ENCODE peak calls at places on chromosome 10, in ten cellular contexts. One of them, this sample, is unnamed.

GRCh38 chr10:94878649-94879048 is 59.8 kb upstream of the CYP2C9 start:
- DNase-seq in H1: no peak
- DNase-seq in lower leg skin: no peak
- DNase-seq in A549: no peak
- DNase-seq in IMR-90: no peak
- DNase-seq in esophagus squamous epithelium: no peak
- DNase-seq in body of pancreas: no peak
- DNase-seq in heart left ventricle: no peak
- DNase-seq in HepG2: no peak
- DNase-seq in ovary: no peak
- DNase-seq in this sample: no peak

GRCh38 chr10:15990523-15991129 is 130.3 kb upstream of the MINDY3 start:
- DNase-seq in lower leg skin: no peak
- DNase-seq in A549: no peak
- DNase-seq in H1: no peak
- DNase-seq in ovary: no peak
- DNase-seq in body of pancreas: no peak
- DNase-seq in IMR-90: no peak
- DNase-seq in esophagus squamous epithelium: no peak
- DNase-seq in HepG2: no peak
- DNase-seq in heart left ventricle: no peak
- DNase-seq in this sample: no peak

GRCh38 chr10:16586358-16587138 is 64.9 kb upstream of the C1QL3 start:
- DNase-seq in lower leg skin: no peak
- DNase-seq in IMR-90: no peak
- DNase-seq in body of pancreas: no peak
- DNase-seq in H1: no peak
- DNase-seq in heart left ventricle: no peak
- DNase-seq in A549: no peak
- DNase-seq in esophagus squamous epithelium: no peak
- DNase-seq in HepG2: no peak
- DNase-seq in ovary: no peak
- DNase-seq in this sample: no peak

GRCh38 chr10:58818889-58819288 is 306.2 kb downstream of the BICC1 start:
- DNase-seq in A549: peak
- DNase-seq in body of pancreas: no peak
- DNase-seq in H1: no peak
- DNase-seq in esophagus squamous epithelium: no peak
- DNase-seq in heart left ventricle: no peak
- DNase-seq in ovary: no peak
- DNase-seq in HepG2: peak
- DNase-seq in lower leg skin: no peak
- DNase-seq in IMR-90: peak
- DNase-seq in this sample: no peak

GRCh38 chr10:21518629-21519321 is 6.7 kb downstream of the SKIDA1 start:
- DNase-seq in esophagus squamous epithelium: no peak
- DNase-seq in heart left ventricle: no peak
- DNase-seq in HepG2: no peak
- DNase-seq in IMR-90: peak
- DNase-seq in lower leg skin: no peak
- DNase-seq in body of pancreas: no peak
- DNase-seq in H1: no peak
- DNase-seq in ovary: peak
- DNase-seq in A549: peak
- DNase-seq in this sample: no peak

GRCh38 chr10:16316733-16317132 is 120.1 kb upstream of the PTER start:
- DNase-seq in HepG2: no peak
- DNase-seq in lower leg skin: no peak
- DNase-seq in ovary: no peak
- DNase-seq in IMR-90: no peak
- DNase-seq in body of pancreas: no peak
- DNase-seq in esophagus squamous epithelium: no peak
- DNase-seq in heart left ventricle: no peak
- DNase-seq in A549: no peak
- DNase-seq in H1: no peak
- DNase-seq in this sample: no peak

GRCh38 chr10:100374137-100374655 is 27.2 kb downstream of the SCD start:
- DNase-seq in A549: no peak
- DNase-seq in body of pancreas: no peak
- DNase-seq in H1: no peak
- DNase-seq in lower leg skin: no peak
- DNase-seq in heart left ventricle: no peak
- DNase-seq in ovary: no peak
- DNase-seq in HepG2: peak
- DNase-seq in IMR-90: no peak
- DNase-seq in esophagus squamous epithelium: no peak
- DNase-seq in this sample: no peak

GRCh38 chr10:6269953-6270867 is 67.5 kb downstream of the PFKFB3 start:
- DNase-seq in esophagus squamous epithelium: no peak
- DNase-seq in body of pancreas: no peak
- DNase-seq in IMR-90: peak
- DNase-seq in A549: no peak
- DNase-seq in ovary: no peak
- DNase-seq in heart left ventricle: no peak
- DNase-seq in H1: no peak
- DNase-seq in lower leg skin: no peak
- DNase-seq in HepG2: no peak
- DNase-seq in this sample: no peak

GRCh38 chr10:113025487-113025886 is 75.4 kb downstream of the TCF7L2 start:
- DNase-seq in body of pancreas: no peak
- DNase-seq in A549: no peak
- DNase-seq in HepG2: no peak
- DNase-seq in lower leg skin: no peak
- DNase-seq in IMR-90: no peak
- DNase-seq in heart left ventricle: no peak
- DNase-seq in esophagus squamous epithelium: no peak
- DNase-seq in H1: no peak
- DNase-seq in ovary: no peak
- DNase-seq in this sample: no peak

GRCh38 chr10:995559-995926 is 7.3 kb downstream of the GTPBP4 start:
- DNase-seq in esophagus squamous epithelium: no peak
- DNase-seq in heart left ventricle: no peak
- DNase-seq in body of pancreas: no peak
- DNase-seq in lower leg skin: no peak
- DNase-seq in H1: no peak
- DNase-seq in IMR-90: no peak
- DNase-seq in HepG2: no peak
- DNase-seq in ovary: no peak
- DNase-seq in A549: no peak
- DNase-seq in this sample: no peak
- TF ChIP-seq POLR2A in esophagus squamous epithelium: no peak
- TF ChIP-seq POLR2A in heart left ventricle: no peak
- TF ChIP-seq POLR2A in body of pancreas: no peak
- TF ChIP-seq POLR2A in lower leg skin: no peak
- TF ChIP-seq POLR2A in H1: no peak
- TF ChIP-seq POLR2A in IMR-90: no peak
- TF ChIP-seq POLR2A in HepG2: no peak
- TF ChIP-seq POLR2A in ovary: no peak
- TF ChIP-seq POLR2A in A549: no peak
- TF ChIP-seq POLR2A in this sample: no peak

DNA sequence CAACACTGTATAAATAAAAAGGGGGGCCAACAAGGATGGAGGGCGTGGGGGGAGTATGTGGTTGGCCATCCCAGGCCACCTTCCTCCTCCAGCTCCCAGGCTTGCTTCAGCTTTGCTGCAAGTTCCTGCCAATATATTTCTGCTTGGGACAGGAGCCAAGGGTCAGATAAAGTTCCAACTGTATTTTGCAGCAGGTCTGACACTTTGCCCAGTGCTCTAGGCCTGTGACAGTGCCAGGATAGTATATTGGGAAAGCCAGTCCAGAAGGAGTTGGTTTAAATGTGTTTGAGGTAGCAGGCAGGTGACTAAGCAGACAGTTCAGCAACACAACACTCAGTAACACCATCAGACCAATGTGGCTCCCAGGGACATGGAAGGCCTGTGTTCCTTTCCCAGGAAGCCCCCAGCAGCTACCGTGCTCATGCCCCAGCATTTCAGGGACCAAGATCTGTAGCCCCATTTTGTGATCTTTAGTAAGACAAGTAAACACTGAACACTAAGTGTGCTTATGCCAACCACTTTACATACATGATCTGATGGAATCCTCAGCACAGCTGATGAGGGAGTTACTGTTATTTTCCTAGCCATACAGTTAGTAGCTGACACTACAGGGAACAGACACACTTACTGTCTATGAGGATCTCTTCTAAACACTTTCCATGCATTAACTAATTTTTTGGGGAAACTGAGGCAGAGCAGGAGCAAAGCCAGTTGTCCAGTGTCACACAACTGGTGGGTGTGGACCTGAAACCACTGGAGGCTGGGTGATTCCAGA is 38.9 kb downstream of the DNAJB12 start:
- DNase-seq in A549: peak
- DNase-seq in ovary: peak
- DNase-seq in esophagus squamous epithelium: no peak
- DNase-seq in HepG2: no peak
- DNase-seq in body of pancreas: peak
- DNase-seq in IMR-90: peak
- DNase-seq in heart left ventricle: peak
- DNase-seq in H1: no peak
- DNase-seq in lower leg skin: no peak
- DNase-seq in this sample: no peak
- TF ChIP-seq POLR2A in A549: no peak
- TF ChIP-seq POLR2A in ovary: no peak
- TF ChIP-seq POLR2A in esophagus squamous epithelium: no peak
- TF ChIP-seq POLR2A in HepG2: no peak
- TF ChIP-seq POLR2A in body of pancreas: no peak
- TF ChIP-seq POLR2A in IMR-90: no peak
- TF ChIP-seq POLR2A in heart left ventricle: peak
- TF ChIP-seq POLR2A in H1: no peak
- TF ChIP-seq POLR2A in lower leg skin: no peak
- TF ChIP-seq POLR2A in this sample: no peak

GRCh38 chr10:119031496-119032059 is 2.1 kb downstream of the NANOS1 start:
- DNase-seq in A549: no peak
- DNase-seq in H1: no peak
- DNase-seq in heart left ventricle: no peak
- DNase-seq in esophagus squamous epithelium: no peak
- DNase-seq in HepG2: no peak
- DNase-seq in IMR-90: peak
- DNase-seq in lower leg skin: no peak
- DNase-seq in ovary: no peak
- DNase-seq in body of pancreas: no peak
- DNase-seq in this sample: no peak

GRCh38 chr10:119030421-119031250 is 1.1 kb downstream of the NANOS1 start:
- DNase-seq in lower leg skin: no peak
- DNase-seq in A549: peak
- DNase-seq in body of pancreas: peak
- DNase-seq in esophagus squamous epithelium: no peak
- DNase-seq in ovary: no peak
- DNase-seq in IMR-90: peak
- DNase-seq in H1: no peak
- DNase-seq in heart left ventricle: peak
- DNase-seq in HepG2: peak
- DNase-seq in this sample: no peak

GRCh38 chr10:119028900-119029612 is 458 bp upstream of the NANOS1 start:
- DNase-seq in H1: peak
- DNase-seq in A549: peak
- DNase-seq in lower leg skin: peak
- DNase-seq in esophagus squamous epithelium: peak
- DNase-seq in ovary: peak
- DNase-seq in HepG2: peak
- DNase-seq in heart left ventricle: peak
- DNase-seq in IMR-90: peak
- DNase-seq in body of pancreas: peak
- DNase-seq in this sample: peak

GRCh38 chr10:119026301-119027110 is 3.0 kb upstream of the NANOS1 start:
- DNase-seq in ovary: no peak
- DNase-seq in IMR-90: no peak
- DNase-seq in A549: no peak
- DNase-seq in body of pancreas: no peak
- DNase-seq in heart left ventricle: no peak
- DNase-seq in HepG2: no peak
- DNase-seq in H1: no peak
- DNase-seq in lower leg skin: no peak
- DNase-seq in esophagus squamous epithelium: no peak
- DNase-seq in this sample: no peak

DNA sequence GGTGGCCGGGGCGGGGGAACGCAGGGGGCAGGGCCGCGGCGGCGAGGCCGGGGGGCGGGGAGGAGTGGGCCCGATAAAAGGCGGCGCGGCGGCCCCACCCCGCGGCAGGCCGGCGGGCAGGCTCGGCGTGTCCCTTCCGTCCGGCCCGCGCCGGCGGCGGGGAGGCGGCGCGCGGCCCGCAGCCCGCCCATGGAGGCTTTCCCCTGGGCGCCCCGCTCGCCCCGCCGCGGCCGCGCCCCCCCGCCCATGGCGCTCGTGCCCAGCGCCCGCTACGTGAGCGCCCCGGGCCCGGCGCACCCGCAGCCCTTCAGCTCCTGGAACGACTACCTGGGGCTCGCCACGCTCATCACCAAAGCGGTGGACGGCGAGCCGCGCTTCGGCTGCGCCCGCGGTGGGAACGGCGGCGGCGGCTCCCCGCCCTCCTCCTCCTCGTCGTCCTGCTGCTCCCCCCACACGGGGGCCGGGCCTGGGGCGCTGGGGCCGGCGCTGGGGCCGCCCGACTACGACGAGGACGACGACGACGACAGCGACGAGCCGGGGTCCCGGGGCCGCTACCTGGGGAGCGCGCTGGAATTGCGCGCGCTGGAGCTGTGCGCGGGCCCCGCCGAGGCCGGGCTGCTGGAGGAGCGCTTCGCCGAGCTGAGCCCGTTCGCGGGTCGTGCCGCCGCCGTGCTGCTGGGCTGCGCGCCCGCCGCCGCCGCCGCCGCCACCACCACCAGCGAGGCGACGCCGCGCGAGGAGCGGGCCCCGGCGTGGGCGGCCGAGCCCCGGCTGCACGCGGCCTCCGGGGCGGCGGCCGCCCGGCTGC is at the start of gene NANOS1:
- DNase-seq in esophagus squamous epithelium: no peak
- DNase-seq in A549: peak
- DNase-seq in ovary: no peak
- DNase-seq in IMR-90: peak
- DNase-seq in heart left ventricle: no peak
- DNase-seq in lower leg skin: no peak
- DNase-seq in body of pancreas: peak
- DNase-seq in HepG2: no peak
- DNase-seq in H1: no peak
- DNase-seq in this sample: peak
- TF ChIP-seq POLR2A in esophagus squamous epithelium: no peak
- TF ChIP-seq POLR2A in A549: peak
- TF ChIP-seq POLR2A in ovary: no peak
- TF ChIP-seq POLR2A in IMR-90: peak
- TF ChIP-seq POLR2A in heart left ventricle: no peak
- TF ChIP-seq POLR2A in lower leg skin: no peak
- TF ChIP-seq POLR2A in body of pancreas: no peak
- TF ChIP-seq POLR2A in HepG2: peak
- TF ChIP-seq POLR2A in H1: peak
- TF ChIP-seq POLR2A in this sample: peak

DNA sequence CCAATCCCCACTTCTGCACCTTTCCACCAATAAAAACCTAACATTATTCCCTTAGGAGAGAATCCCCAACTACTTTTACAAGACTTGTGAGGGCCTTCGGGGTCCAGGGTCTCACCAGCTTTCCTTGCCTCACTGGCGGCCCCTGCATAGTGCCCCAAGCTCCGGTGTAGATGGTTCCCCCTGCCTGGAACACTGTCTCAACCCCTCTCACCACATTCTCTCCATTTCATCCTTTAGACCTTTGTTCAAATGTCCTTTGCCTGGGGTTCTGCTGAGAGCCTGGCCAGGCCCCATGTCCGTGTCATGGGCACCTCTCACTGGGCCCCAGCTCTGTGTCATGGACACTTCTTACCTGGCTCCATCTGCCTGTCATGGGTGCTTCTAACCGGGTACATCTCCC is 64.5 kb upstream of the SORCS3 start:
- DNase-seq in heart left ventricle: no peak
- DNase-seq in body of pancreas: no peak
- DNase-seq in ovary: no peak
- DNase-seq in H1: no peak
- DNase-seq in lower leg skin: no peak
- DNase-seq in esophagus squamous epithelium: no peak
- DNase-seq in A549: no peak
- DNase-seq in IMR-90: no peak
- DNase-seq in HepG2: no peak
- DNase-seq in this sample: no peak
- TF ChIP-seq POLR2A in heart left ventricle: no peak
- TF ChIP-seq POLR2A in body of pancreas: no peak
- TF ChIP-seq POLR2A in ovary: no peak
- TF ChIP-seq POLR2A in H1: no peak
- TF ChIP-seq POLR2A in lower leg skin: no peak
- TF ChIP-seq POLR2A in esophagus squamous epithelium: no peak
- TF ChIP-seq POLR2A in A549: no peak
- TF ChIP-seq POLR2A in IMR-90: no peak
- TF ChIP-seq POLR2A in HepG2: no peak
- TF ChIP-seq POLR2A in this sample: no peak